ENCODE peak calls at places on chromosomes 16 and 17, in ten cellular contexts. B, G, X, N, H, P, E, V, W and C are unnamed samples.

GRCh38 chr16:77223184-77223583 is 24.0 kb downstream of the SYCE1L start:
- DNase-seq in P (no peak), H (no peak), E (no peak), G (peak), V (no peak), N (no peak), X (peak), B (no peak), W (no peak), C (no peak)

GRCh38 chr17:29616300-29617048 is 6.2 kb downstream of the CORO6 start:
- DNase-seq in E (no peak), X (no peak), G (peak), P (no peak), N (no peak), V (no peak), H (no peak), W (no peak), B (no peak), C (no peak)

GRCh38 chr17:8105957-8106398 is 12.3 kb downstream of the ALOXE3 start:
- DNase-seq in N (no peak), E (no peak), B (no peak), P (no peak), V (peak), W (no peak), X (no peak), H (no peak), G (no peak), C (peak)

GRCh38 chr17:65013613-65014391 is 42.7 kb downstream of the GNA13 start:
- DNase-seq in P (no peak), G (peak), W (no peak), B (peak), E (peak), H (no peak), X (no peak), N (peak), V (peak), C (peak)

GRCh38 chr17:45405250-45406086 is 27.2 kb downstream of the ARHGAP27 start:
- DNase-seq in W (no peak), P (no peak), G (peak), V (no peak), B (no peak), E (no peak), N (no peak), H (peak), X (peak), C (no peak)

GRCh38 chr17:73698966-73699365 is 54.7 kb upstream of the SDK2 start:
- DNase-seq in V (no peak), G (no peak), H (no peak), P (no peak), W (no peak), X (no peak), E (no peak), B (no peak), N (no peak), C (no peak)

GRCh38 chr16:87305505-87306391 is 11.4 kb downstream of the C16orf95 start:
- DNase-seq in W (no peak), H (no peak), E (no peak), X (peak), P (no peak), N (peak), V (no peak), B (no peak), G (no peak), C (no peak)

GRCh38 chr16:67100569-67101300 is 9.0 kb upstream of the PHAF1 start:
- DNase-seq in X (no peak), B (peak), E (no peak), N (peak), H (no peak), V (peak), G (peak), W (no peak), P (no peak), C (peak)

GRCh38 chr17:77963441-77963840 is 4.9 kb downstream of the TNRC6C start:
- DNase-seq in B (peak), V (peak), G (peak), X (peak), N (peak), H (peak), E (peak), P (peak), W (no peak), C (peak)

GRCh38 chr17:81609541-81610353 is 27.2 kb downstream of the NPLOC4 start:
- DNase-seq in P (no peak), V (no peak), G (no peak), E (no peak), W (no peak), B (no peak), H (no peak), N (no peak), X (no peak), C (no peak)

GRCh38 chr17:81607431-81607830 is 29.5 kb downstream of the NPLOC4 start:
- DNase-seq in P (no peak), G (no peak), V (no peak), B (peak), H (no peak), N (no peak), E (no peak), X (no peak), W (no peak), C (peak)

GRCh38 chr17:81603846-81604610 is 32.9 kb downstream of the NPLOC4 start:
- DNase-seq in W (no peak), B (no peak), H (no peak), P (no peak), X (no peak), V (no peak), G (no peak), N (no peak), E (no peak), C (no peak)

GRCh38 chr17:81608605-81609004 is 28.3 kb downstream of the NPLOC4 start:
- DNase-seq in P (no peak), B (no peak), H (no peak), G (no peak), W (no peak), X (no peak), E (no peak), N (no peak), V (no peak), C (peak)

GRCh38 chr17:81608082-81608481 is 28.8 kb downstream of the NPLOC4 start:
- DNase-seq in W (no peak), N (peak), V (no peak), B (peak), H (no peak), E (no peak), X (no peak), G (no peak), P (no peak), C (peak)
- H3K4me3 ChIP-seq in W (no peak), N (no peak), V (no peak), B (no peak), H (no peak), E (no peak), X (no peak), G (no peak), P (no peak), C (no peak)

GRCh38 chr16:89827383-89828198 is 684 bp upstream of the SPIRE2 start:
- DNase-seq in V (peak), H (peak), B (peak), W (no peak), P (no peak), X (peak), N (peak), E (peak), G (no peak), C (peak)

GRCh38 chr16:89828870-89829629 is 775 bp downstream of the SPIRE2 start:
- DNase-seq in E (no peak), X (no peak), H (no peak), N (no peak), V (no peak), B (no peak), W (no peak), G (no peak), P (no peak), C (no peak)

GRCh38 chr16:89829630-89830437 is 1.6 kb downstream of the SPIRE2 start:
- DNase-seq in W (no peak), V (no peak), X (no peak), E (no peak), N (no peak), P (no peak), G (no peak), H (peak), B (no peak), C (no peak)

GRCh38 chr16:89828199-89828869 is at the start of gene SPIRE2:
- DNase-seq in V (peak), X (peak), N (peak), W (peak), E (peak), P (peak), H (peak), G (peak), B (peak), C (peak)

DNA sequence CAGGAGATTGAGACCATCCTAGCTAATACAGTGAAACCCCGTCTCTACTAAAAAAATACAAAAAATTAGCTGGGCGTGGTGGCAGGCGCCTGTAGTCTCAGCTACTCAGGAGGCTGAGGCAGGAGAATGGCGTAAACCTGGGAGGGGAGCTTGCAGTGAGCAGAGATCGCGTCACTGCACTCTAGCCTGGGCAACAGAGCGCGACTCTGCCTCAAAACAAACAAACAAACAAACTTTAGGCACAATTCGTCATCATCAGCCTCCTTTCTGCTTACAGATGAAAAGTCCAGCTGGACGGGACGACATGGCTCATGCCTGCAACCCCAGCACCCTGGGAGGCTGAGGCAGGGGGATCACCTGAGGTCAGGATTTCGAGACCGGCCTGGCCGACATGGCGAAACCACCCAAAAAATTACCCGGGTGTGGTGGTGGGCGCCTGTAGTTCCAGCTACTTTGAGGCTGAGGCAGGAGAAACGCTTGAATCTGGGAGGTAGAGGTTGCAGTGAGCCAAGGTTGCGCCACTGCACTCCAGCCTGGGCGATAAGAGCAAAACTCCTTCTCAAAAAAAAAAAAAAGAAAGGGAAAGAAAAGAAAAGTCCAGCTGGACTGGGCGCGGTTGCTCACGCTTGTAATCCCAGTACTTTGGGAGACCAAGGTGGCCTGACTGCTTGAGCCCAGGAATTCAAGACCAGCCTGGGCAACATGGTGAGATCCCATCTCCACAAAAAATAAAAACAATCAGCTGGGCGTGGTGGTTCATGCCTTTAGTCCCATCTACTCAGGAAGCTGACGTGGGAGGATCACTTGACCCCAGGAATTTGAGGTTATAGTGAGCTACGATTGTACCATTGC is 1.5 kb upstream of the SPIRE2 start:
- DNase-seq in G (no peak), P (no peak), N (no peak), X (no peak), B (no peak), W (no peak), H (no peak), E (no peak), V (no peak), C (no peak)
- H3K4me3 ChIP-seq in G (no peak), P (no peak), N (no peak), X (no peak), B (no peak), W (no peak), H (no peak), E (no peak), V (no peak), C (no peak)

GRCh38 chr17:39981207-39982068 is 831 bp downstream of the PSMD3 start:
- DNase-seq in W (no peak), X (no peak), H (no peak), V (no peak), E (no peak), P (no peak), B (peak), N (no peak), G (peak), C (no peak)

GRCh38 chr17:39979021-39979660 is 1.5 kb upstream of the PSMD3 start:
- DNase-seq in G (no peak), X (no peak), W (no peak), V (peak), N (peak), E (no peak), P (no peak), H (no peak), B (peak), C (peak)

GRCh38 chr17:39982069-39982371 is 1.4 kb downstream of the PSMD3 start:
- DNase-seq in W (no peak), X (no peak), G (no peak), E (no peak), B (no peak), V (no peak), N (no peak), P (no peak), H (no peak), C (no peak)

GRCh38 chr17:39980402-39981206 is at the start of gene PSMD3:
- DNase-seq in E (peak), W (peak), V (peak), P (peak), G (peak), N (peak), X (peak), B (peak), H (peak), C (peak)

GRCh38 chr17:39979865-39980401 is 674 bp upstream of the PSMD3 start:
- DNase-seq in W (no peak), V (no peak), G (no peak), E (no peak), X (peak), P (no peak), N (no peak), H (peak), B (no peak), C (peak)
- H3K4me3 ChIP-seq in W (peak), V (peak), G (peak), E (peak), X (peak), P (peak), N (peak), H (peak), B (peak), C (peak)

GRCh38 chr16:75071621-75072020 is 45.0 kb downstream of the LDHD start:
- DNase-seq in H (no peak), P (no peak), W (no peak), G (no peak), N (no peak), X (no peak), E (no peak), B (no peak), V (no peak), C (no peak)

GRCh38 chr16:75068075-75068474 is 48.5 kb downstream of the LDHD start:
- DNase-seq in E (no peak), N (no peak), B (no peak), X (no peak), P (no peak), G (no peak), V (no peak), H (no peak), W (no peak), C (no peak)

GRCh38 chr16:75072239-75072947 is 44.2 kb downstream of the LDHD start:
- DNase-seq in G (no peak), H (no peak), X (no peak), P (no peak), V (no peak), B (no peak), W (no peak), N (no peak), E (no peak), C (no peak)

GRCh38 chr16:75068632-75069031 is 47.9 kb downstream of the LDHD start:
- DNase-seq in N (no peak), B (no peak), V (no peak), H (no peak), E (no peak), X (no peak), W (no peak), G (no peak), P (no peak), C (no peak)

DNA sequence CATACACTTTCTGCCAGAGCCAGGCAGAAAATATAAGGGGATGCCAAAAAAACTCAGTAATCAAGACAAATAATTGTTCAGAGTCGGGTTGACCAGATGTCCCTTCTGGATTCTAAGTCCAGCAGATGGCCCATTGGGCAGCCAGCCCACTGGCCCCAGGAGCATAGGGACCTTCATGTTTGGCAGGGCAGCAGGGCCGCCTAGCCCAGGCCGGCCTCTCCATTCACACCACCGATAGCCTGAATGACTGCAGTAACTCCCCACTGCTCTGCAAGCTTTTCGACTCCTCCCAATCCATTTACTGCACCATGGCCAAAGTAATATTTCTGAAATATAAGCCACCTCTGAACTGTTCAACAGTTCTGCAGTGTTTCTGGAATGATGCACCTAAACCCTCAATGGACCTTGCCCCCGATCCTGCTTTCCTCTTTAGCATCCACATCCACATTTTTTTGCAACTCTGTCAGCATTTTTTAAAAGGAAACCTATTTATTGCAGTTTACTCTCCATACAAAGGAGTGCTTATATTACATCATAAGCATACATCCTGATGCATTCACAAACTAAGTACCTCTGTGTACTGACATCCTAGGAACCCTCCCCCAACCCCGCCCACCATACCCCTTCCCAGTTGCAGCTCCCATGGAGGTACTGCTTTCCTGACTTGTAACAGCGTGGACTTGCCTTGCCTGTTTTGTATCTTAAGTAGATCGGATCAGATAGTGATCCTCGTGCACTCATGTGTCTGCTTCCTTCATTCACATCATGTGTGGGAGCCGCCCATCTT is 46.3 kb downstream of the LDHD start:
- DNase-seq in W (peak), E (peak), X (peak), H (no peak), V (no peak), G (no peak), N (peak), P (no peak), B (no peak), C (no peak)
- H3K4me3 ChIP-seq in W (no peak), E (no peak), X (no peak), H (no peak), V (no peak), G (no peak), N (no peak), P (no peak), B (no peak), C (no peak)

GRCh38 chr17:5437721-5438317 is 1.1 kb downstream of the C1QBP start:
- DNase-seq in H (no peak), X (no peak), N (no peak), P (no peak), W (no peak), G (peak), E (no peak), B (no peak), V (peak), C (peak)
- H3K4me3 ChIP-seq in H (peak), X (peak), N (peak), P (peak), W (peak), G (peak), E (peak), B (peak), V (peak), C (peak)